ENCODE peak calls at places on chromosomes 5 and 9, in six cellular contexts. K, I, J, D, P and M are unnamed samples.

GRCh38 chr9:91106415-91106814 is 255.3 kb downstream of the AUH start:
- DNase-seq in K (no peak), P (no peak), I (no peak), J (no peak), D (no peak), M (no peak)

GRCh38 chr9:107276966-107277710 is 5.9 kb upstream of the RAD23B start:
- DNase-seq in P (no peak), J (no peak), K (no peak), I (no peak), D (no peak), M (peak; percentile 38)

GRCh38 chr9:126663661-126664072 is 49.9 kb downstream of the LMX1B start:
- DNase-seq in P (no peak), K (no peak), D (no peak), I (no peak), J (no peak), M (peak; percentile 65)

GRCh38 chr5:177336112-177336511 is 15.4 kb downstream of the LMAN2 start:
- DNase-seq in J (no peak), K (no peak), I (no peak), P (peak; percentile 69), D (no peak), M (peak; percentile 35)

GRCh38 chr5:111364992-111365391 is 140.8 kb downstream of the CAMK4 start:
- DNase-seq in I (no peak), D (no peak), P (no peak), J (no peak), K (peak; percentile 24), M (peak; percentile 39)

GRCh38 chr9:95556521-95556920 is 39.8 kb upstream of the PTCH1 start:
- DNase-seq in J (no peak), D (no peak), K (no peak), I (no peak), P (no peak), M (no peak)

GRCh38 chr9:87656485-87656884 is 69.4 kb upstream of the CTSL start:
- DNase-seq in D (no peak), P (no peak), K (peak; percentile 58), I (no peak), J (no peak), M (no peak)

GRCh38 chr5:7957329-7957728 is 88.4 kb downstream of the MTRR start:
- DNase-seq in I (no peak), D (no peak), J (no peak), K (no peak), P (no peak), M (no peak)

GRCh38 chr5:39394946-39395345 is 29.8 kb downstream of the DAB2 start:
- DNase-seq in P (no peak), I (no peak), J (no peak), K (peak; percentile 68), D (peak; percentile 46), M (peak; percentile 33)

GRCh38 chr9:98201102-98201501 is 8.7 kb upstream of the CORO2A start:
- DNase-seq in K (no peak), I (no peak), P (no peak), D (no peak), J (no peak), M (no peak)

GRCh38 chr9:116855881-116856662 is 169.0 kb downstream of the TRIM32 start:
- DNase-seq in I (no peak), P (no peak), D (peak; percentile 48), J (no peak), K (no peak), M (no peak)

GRCh38 chr5:775960-776861 is 8.3 kb downstream of the ZDHHC11B start:
- DNase-seq in P (no peak), D (no peak), K (no peak), I (peak; percentile 19), J (peak; percentile 3), M (no peak)

GRCh38 chr5:135230326-135230925 is 168.6 kb downstream of the MACROH2A1 start:
- DNase-seq in P (no peak), I (no peak), K (peak; percentile 77), D (peak; percentile 44), J (no peak), M (no peak)

GRCh38 chr5:78483809-78484521 is 123.5 kb downstream of the SCAMP1 start:
- DNase-seq in K (peak; percentile 45), J (no peak), I (no peak), D (no peak), P (no peak), M (no peak)

GRCh38 chr9:126624912-126625311 is 11.2 kb downstream of the LMX1B start:
- DNase-seq in I (no peak), K (no peak), D (no peak), J (no peak), P (no peak), M (no peak)

GRCh38 chr9:130590305-130590704 is 10.9 kb downstream of the FUBP3 start:
- DNase-seq in I (no peak), P (no peak), J (no peak), K (no peak), D (no peak), M (no peak)